ENCODE peak calls at places on chromosomes 5 and 9, in eight cellular contexts. B is BJ; J is astrocyte; T is adrenal gland; N is ascending aorta; G is CD8-positive, alpha-beta T cell; W is lower lobe of right lung; D is transverse colon. F is an unnamed sample.

GRCh38 chr5:135826221-135826525 is 8.3 kb upstream of the SLC25A48 start:
- DNase-seq in D (no peak), T (no peak), W (no peak), J (no peak), G (no peak), B (no peak), N (no peak), F (no peak)

GRCh38 chr5:117488976-117489500 is 914.4 kb upstream of the SEMA6A start:
- DNase-seq in T (no peak), D (no peak), W (no peak), J (no peak), B (no peak), G (no peak), N (no peak), F (no peak)

GRCh38 chr5:68548959-68549676 is 333.6 kb downstream of the PIK3R1 start:
- DNase-seq in N (no peak), D (no peak), J (peak; percentile 87), W (no peak), B (no peak), T (no peak), G (no peak), F (no peak)

GRCh38 chr9:13450723-13451122 is 171.2 kb upstream of the MPDZ start:
- DNase-seq in T (no peak), J (peak; percentile 35), W (no peak), N (no peak), D (no peak), G (no peak), B (no peak), F (no peak)

GRCh38 chr5:168291281-168291960 is at the start of gene WWC1:
- DNase-seq in D (peak; percentile 91), T (no peak), B (no peak), J (no peak), W (peak; percentile 91), N (no peak), G (peak; percentile 24), F (no peak)

GRCh38 chr5:51385214-51385613 is 2.0 kb downstream of the ISL1 start:
- DNase-seq in N (no peak), D (no peak), W (no peak), T (no peak), B (no peak), J (no peak), G (no peak), F (no peak)

GRCh38 chr9:127187231-127187956 is 65.0 kb upstream of the ANGPTL2 start:
- DNase-seq in T (peak; percentile 54), B (peak; percentile 96), N (no peak), W (peak; percentile 48), G (no peak), J (peak; percentile 97), D (peak; percentile 54), F (peak; percentile 91)

GRCh38 chr9:105455836-105456475 is 8.1 kb downstream of the FSD1L start:
- DNase-seq in N (no peak), J (no peak), W (no peak), B (no peak), G (no peak), T (no peak), D (no peak), F (no peak)

GRCh38 chr9:137097761-137098462 is 11.1 kb downstream of the MAN1B1 start:
- DNase-seq in D (no peak), N (no peak), G (no peak), T (no peak), B (no peak), J (no peak), W (no peak), F (no peak)

GRCh38 chr9:22548625-22549024 is 102.0 kb downstream of the DMRTA1 start:
- DNase-seq in D (no peak), T (no peak), B (no peak), W (no peak), N (no peak), J (no peak), G (no peak), F (no peak)

GRCh38 chr5:137833463-137833862 is 34.2 kb upstream of the MYOT start:
- DNase-seq in T (peak; percentile 64), D (no peak), G (no peak), B (peak; percentile 53), N (no peak), J (peak; percentile 96), W (no peak), F (peak; percentile 94)

GRCh38 chr5:137834498-137834897 is 33.2 kb upstream of the MYOT start:
- DNase-seq in N (no peak), T (no peak), B (no peak), W (no peak), G (no peak), J (no peak), D (no peak), F (no peak)

GRCh38 chr5:137828664-137829063 is 39.0 kb upstream of the MYOT start:
- DNase-seq in D (no peak), N (no peak), W (no peak), G (no peak), T (no peak), B (no peak), J (no peak), F (no peak)

GRCh38 chr5:137832416-137832815 is 35.2 kb upstream of the MYOT start:
- DNase-seq in G (no peak), B (no peak), T (no peak), N (no peak), J (no peak), W (no peak), D (no peak), F (no peak)

DNA sequence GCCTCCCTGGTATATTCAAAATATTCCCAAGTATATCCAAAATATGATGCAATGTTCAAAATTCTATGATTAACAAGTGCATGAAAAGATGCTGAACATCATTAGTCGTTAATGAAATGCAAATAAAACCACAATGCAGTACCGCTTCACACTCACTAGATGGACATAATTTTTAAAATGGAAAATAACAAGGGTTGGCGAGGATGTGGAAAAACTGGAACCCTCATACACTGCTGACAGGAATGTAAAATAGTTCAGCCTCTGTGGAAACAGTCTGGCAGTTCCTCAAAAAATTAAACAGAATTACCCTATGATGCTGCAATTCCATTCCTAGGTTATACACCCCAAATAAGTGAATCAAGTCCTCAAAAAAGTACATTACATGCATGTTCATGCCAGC is 36.1 kb upstream of the MYOT start:
- DNase-seq in T (no peak), G (no peak), J (no peak), D (no peak), B (no peak), N (no peak), W (no peak), F (no peak)
- TF ChIP-seq CTCF in T (peak; percentile 52), G (no peak), J (peak; percentile 6), D (peak; percentile 27), B (no peak), N (peak; percentile 48), W (no peak), F (peak; percentile 18)

GRCh38 chr5:98917433-98917832 is 11.4 kb downstream of the CHD1 start:
- DNase-seq in G (no peak), T (no peak), W (no peak), N (no peak), D (no peak), J (no peak), B (no peak), F (no peak)

GRCh38 chr5:98909363-98909762 is 19.4 kb downstream of the CHD1 start:
- DNase-seq in N (no peak), B (no peak), T (no peak), W (no peak), J (no peak), G (no peak), D (no peak), F (no peak)

GRCh38 chr5:98911221-98912040 is 17.4 kb downstream of the CHD1 start:
- DNase-seq in B (no peak), G (no peak), D (no peak), W (no peak), T (no peak), J (peak; percentile 14), N (no peak), F (no peak)

GRCh38 chr5:98916540-98916939 is 12.3 kb downstream of the CHD1 start:
- DNase-seq in G (no peak), W (no peak), D (no peak), T (no peak), J (no peak), B (no peak), N (no peak), F (no peak)

GRCh38 chr5:98913911-98914310 is 14.9 kb downstream of the CHD1 start:
- DNase-seq in W (no peak), B (no peak), G (no peak), T (no peak), J (no peak), N (no peak), D (no peak), F (no peak)
- H3K4me3 ChIP-seq in W (no peak overlapping the region), B (no peak overlapping the region), G (no peak overlapping the region), T (no peak overlapping the region), J (no peak overlapping the region), N (no peak overlapping the region), D (no peak overlapping the region), F (no peak overlapping the region)

DNA sequence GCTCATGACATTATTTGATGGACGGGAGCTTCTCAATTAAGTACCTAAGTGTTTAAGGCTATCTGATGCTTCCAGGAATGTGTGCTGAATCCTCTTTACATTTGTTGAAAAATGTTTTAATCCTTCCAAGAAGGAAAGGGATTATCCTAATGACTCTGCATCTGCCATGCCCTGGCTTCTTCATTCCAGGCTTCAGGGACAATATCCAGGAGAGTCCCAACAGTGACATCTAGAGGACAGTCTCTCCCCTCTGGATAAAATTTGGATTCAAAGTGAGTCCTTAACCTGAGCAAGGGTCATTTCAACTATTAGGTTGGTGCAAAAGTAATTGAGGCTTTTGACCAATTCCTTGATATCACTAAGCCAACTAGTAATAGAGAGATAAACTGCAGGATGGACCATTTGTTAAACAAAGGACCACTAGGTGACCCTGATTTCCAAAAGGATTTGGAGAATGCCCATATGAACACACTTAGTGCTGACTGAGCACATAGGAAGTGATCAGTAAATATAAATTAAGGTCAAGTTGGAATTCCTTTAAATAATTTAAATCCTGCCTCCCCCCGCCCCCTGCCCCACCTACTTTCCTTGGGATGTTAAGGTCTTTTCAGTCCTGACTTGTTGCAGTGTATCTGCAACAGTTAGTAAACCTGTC is 19.1 kb downstream of the TNFSF8 start:
- DNase-seq in N (no peak), D (no peak), W (no peak), J (peak; percentile 16), G (no peak), T (peak; percentile 28), B (no peak), F (no peak)
- H3K27me3 ChIP-seq in N (no peaks in the 10 kb centered on the region), D (no peaks in the 10 kb centered on the region), W (no peaks in the 10 kb centered on the region), J (no peaks in the 10 kb centered on the region), G (no peaks in the 10 kb centered on the region), T (no peaks in the 10 kb centered on the region), B (no peaks in the 10 kb centered on the region), F (no peaks in the 10 kb centered on the region)

DNA sequence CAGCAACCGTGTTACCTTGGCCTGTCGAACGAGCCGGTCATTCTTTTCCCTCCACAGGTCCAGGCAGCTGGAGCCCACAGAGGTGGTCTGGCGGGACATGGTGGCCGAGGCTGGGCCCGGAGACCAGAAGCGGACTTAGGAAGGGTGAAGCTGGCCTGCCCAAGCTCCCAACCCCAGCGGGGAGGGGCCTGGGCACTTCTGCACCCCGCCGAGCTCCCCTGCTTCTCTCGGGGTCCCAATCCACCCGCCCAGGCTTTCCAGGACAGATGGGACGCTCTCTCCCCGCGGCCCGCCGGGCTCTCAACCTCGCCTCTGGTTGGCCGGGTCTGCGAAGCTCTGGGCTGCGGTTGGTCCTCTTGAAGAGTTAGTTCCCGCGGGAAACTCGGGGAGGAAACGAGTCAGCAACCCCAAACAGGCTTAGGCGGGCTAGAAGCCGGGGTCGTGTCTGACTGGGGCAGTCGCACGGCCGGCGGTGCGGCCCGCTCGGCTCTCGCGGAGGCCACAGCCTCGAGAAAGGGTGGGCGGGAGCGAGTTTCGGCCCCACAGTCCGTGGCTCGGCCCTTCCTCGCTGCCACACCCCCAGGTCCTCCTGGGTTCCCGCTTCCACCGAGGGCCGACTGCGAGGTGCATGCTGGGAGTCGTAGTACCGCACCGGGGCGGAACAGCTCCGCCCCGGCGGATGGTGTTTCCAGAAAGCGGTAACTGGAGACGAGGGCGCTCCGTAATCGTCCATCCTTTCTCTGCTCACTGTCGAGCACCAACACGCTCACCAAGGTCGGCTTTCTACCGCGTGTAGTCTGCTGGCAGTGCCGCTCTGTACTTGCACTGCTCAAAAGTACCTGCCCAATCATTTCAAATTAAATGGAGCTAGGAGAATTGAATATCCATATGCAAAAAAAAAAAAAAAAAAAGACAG is at the start of gene FANCG:
- DNase-seq in T (peak; percentile 91), J (peak; percentile 85), G (peak; percentile 82), B (peak; percentile 70), W (peak; percentile 95), D (peak; percentile 93), N (peak; percentile 71), F (peak; percentile 67)
- TF ChIP-seq CTCF in T (no peak), J (no peak), G (no peak), B (no peak), W (no peak), D (no peak), N (no peak), F (no peak)